ENCODE peak calls at places on chromosomes 6 and 20, in seven cellular contexts. One of them, this sample, is unnamed. For H3K4me1, the result is how much of the 10 kb centered on the place peaks cover.

GRCh38 chr6:41371461-41371991 is 36.1 kb downstream of the NCR2 start:
- DNase-seq in K562: no peak
- DNase-seq in uterus: no peak
- DNase-seq in right lobe of liver: no peak
- DNase-seq in body of pancreas: peak
- DNase-seq in esophagus muscularis mucosa: peak
- DNase-seq in transverse colon: peak
- DNase-seq in this sample: peak

GRCh38 chr6:18242062-18242851 is 22.1 kb downstream of the DEK start:
- DNase-seq in esophagus muscularis mucosa: no peak
- DNase-seq in transverse colon: no peak
- DNase-seq in body of pancreas: no peak
- DNase-seq in right lobe of liver: no peak
- DNase-seq in K562: no peak
- DNase-seq in uterus: peak
- DNase-seq in this sample: no peak

GRCh38 chr6:17820055-17820454 is 113.3 kb upstream of the NUP153 start:
- DNase-seq in transverse colon: no peak
- DNase-seq in uterus: no peak
- DNase-seq in right lobe of liver: no peak
- DNase-seq in esophagus muscularis mucosa: no peak
- DNase-seq in K562: peak
- DNase-seq in body of pancreas: no peak
- DNase-seq in this sample: no peak

GRCh38 chr6:39937686-39938333 is 3.5 kb upstream of the MOCS1 start:
- DNase-seq in body of pancreas: no peak
- DNase-seq in right lobe of liver: no peak
- DNase-seq in K562: no peak
- DNase-seq in esophagus muscularis mucosa: no peak
- DNase-seq in uterus: no peak
- DNase-seq in transverse colon: no peak
- DNase-seq in this sample: no peak

GRCh38 chr20:47150403-47151152 is 205.9 kb downstream of the ZMYND8 start:
- DNase-seq in esophagus muscularis mucosa: no peak
- DNase-seq in transverse colon: peak
- DNase-seq in K562: peak
- DNase-seq in right lobe of liver: peak
- DNase-seq in body of pancreas: peak
- DNase-seq in uterus: peak
- DNase-seq in this sample: no peak

GRCh38 chr20:14948416-14948815 is 611.0 kb upstream of the FLRT3 start:
- DNase-seq in uterus: no peak
- DNase-seq in right lobe of liver: no peak
- DNase-seq in transverse colon: no peak
- DNase-seq in esophagus muscularis mucosa: no peak
- DNase-seq in body of pancreas: no peak
- DNase-seq in K562: no peak
- DNase-seq in this sample: no peak

GRCh38 chr6:19852090-19852457 is 14.9 kb downstream of the ID4 start:
- DNase-seq in body of pancreas: no peak
- DNase-seq in right lobe of liver: no peak
- DNase-seq in uterus: no peak
- DNase-seq in esophagus muscularis mucosa: no peak
- DNase-seq in transverse colon: no peak
- DNase-seq in K562: no peak
- DNase-seq in this sample: no peak

GRCh38 chr6:160972111-160972510 is 19.5 kb upstream of the MAP3K4 start:
- DNase-seq in K562: no peak
- DNase-seq in transverse colon: no peak
- DNase-seq in esophagus muscularis mucosa: no peak
- DNase-seq in right lobe of liver: no peak
- DNase-seq in body of pancreas: no peak
- DNase-seq in uterus: no peak
- DNase-seq in this sample: no peak

GRCh38 chr20:31704225-31705119 is 18.2 kb downstream of the BCL2L1 start:
- DNase-seq in esophagus muscularis mucosa: no peak
- DNase-seq in K562: no peak
- DNase-seq in body of pancreas: peak
- DNase-seq in uterus: peak
- DNase-seq in right lobe of liver: peak
- DNase-seq in transverse colon: peak
- DNase-seq in this sample: no peak

GRCh38 chr20:41232971-41233926 is 84.3 kb downstream of the ZHX3 start:
- DNase-seq in K562: no peak
- DNase-seq in uterus: no peak
- DNase-seq in body of pancreas: no peak
- DNase-seq in transverse colon: no peak
- DNase-seq in esophagus muscularis mucosa: no peak
- DNase-seq in right lobe of liver: peak
- DNase-seq in this sample: no peak

GRCh38 chr20:63619086-63619485 is 7.8 kb downstream of the GMEB2 start:
- DNase-seq in right lobe of liver: no peak
- DNase-seq in body of pancreas: no peak
- DNase-seq in esophagus muscularis mucosa: no peak
- DNase-seq in transverse colon: no peak
- DNase-seq in uterus: no peak
- DNase-seq in K562: no peak
- DNase-seq in this sample: no peak

GRCh38 chr20:45745015-45745414 is 22.9 kb downstream of the SPINT4 start:
- DNase-seq in K562: no peak
- DNase-seq in right lobe of liver: no peak
- DNase-seq in transverse colon: no peak
- DNase-seq in uterus: no peak
- DNase-seq in esophagus muscularis mucosa: no peak
- DNase-seq in body of pancreas: no peak
- DNase-seq in this sample: no peak

GRCh38 chr6:12296255-12296573 is 6.1 kb downstream of the EDN1 start:
- DNase-seq in transverse colon: peak
- DNase-seq in uterus: no peak
- DNase-seq in body of pancreas: no peak
- DNase-seq in right lobe of liver: no peak
- DNase-seq in esophagus muscularis mucosa: no peak
- DNase-seq in K562: no peak
- DNase-seq in this sample: no peak
- H3K4me1 ChIP-seq in transverse colon: under half
- H3K4me1 ChIP-seq in uterus: under half
- H3K4me1 ChIP-seq in body of pancreas: under half
- H3K4me1 ChIP-seq in right lobe of liver: under half
- H3K4me1 ChIP-seq in esophagus muscularis mucosa: under half
- H3K4me1 ChIP-seq in K562: under half
- H3K4me1 ChIP-seq in this sample: under half

GRCh38 chr6:35663001-35663400 is 25.7 kb downstream of the FKBP5 start:
- DNase-seq in uterus: no peak
- DNase-seq in transverse colon: no peak
- DNase-seq in esophagus muscularis mucosa: no peak
- DNase-seq in K562: no peak
- DNase-seq in body of pancreas: peak
- DNase-seq in right lobe of liver: no peak
- DNase-seq in this sample: no peak
- H3K27ac ChIP-seq in uterus: no peak
- H3K27ac ChIP-seq in transverse colon: no peak
- H3K27ac ChIP-seq in esophagus muscularis mucosa: peak
- H3K27ac ChIP-seq in K562: no peak
- H3K27ac ChIP-seq in body of pancreas: peak
- H3K27ac ChIP-seq in right lobe of liver: peak
- H3K27ac ChIP-seq in this sample: no peak

GRCh38 chr6:10429638-10430427 is 15.0 kb upstream of the TFAP2A start:
- DNase-seq in body of pancreas: peak
- DNase-seq in transverse colon: no peak
- DNase-seq in K562: peak
- DNase-seq in right lobe of liver: no peak
- DNase-seq in uterus: no peak
- DNase-seq in esophagus muscularis mucosa: peak
- DNase-seq in this sample: no peak
- TF ChIP-seq POLR2A in body of pancreas: no peak
- TF ChIP-seq POLR2A in transverse colon: no peak
- TF ChIP-seq POLR2A in K562: no peak
- TF ChIP-seq POLR2A in right lobe of liver: no peak
- TF ChIP-seq POLR2A in uterus: no peak
- TF ChIP-seq POLR2A in esophagus muscularis mucosa: no peak
- TF ChIP-seq POLR2A in this sample: no peak

GRCh38 chr6:166949533-166950442 is 6.6 kb downstream of the RNASET2 start:
- DNase-seq in transverse colon: peak
- DNase-seq in body of pancreas: no peak
- DNase-seq in right lobe of liver: no peak
- DNase-seq in K562: no peak
- DNase-seq in esophagus muscularis mucosa: no peak
- DNase-seq in uterus: no peak
- DNase-seq in this sample: no peak
- H3K4me1 ChIP-seq in transverse colon: under half
- H3K4me1 ChIP-seq in body of pancreas: under half
- H3K4me1 ChIP-seq in right lobe of liver: under half
- H3K4me1 ChIP-seq in K562: under half
- H3K4me1 ChIP-seq in esophagus muscularis mucosa: under half
- H3K4me1 ChIP-seq in uterus: under half
- H3K4me1 ChIP-seq in this sample: under half

DNA sequence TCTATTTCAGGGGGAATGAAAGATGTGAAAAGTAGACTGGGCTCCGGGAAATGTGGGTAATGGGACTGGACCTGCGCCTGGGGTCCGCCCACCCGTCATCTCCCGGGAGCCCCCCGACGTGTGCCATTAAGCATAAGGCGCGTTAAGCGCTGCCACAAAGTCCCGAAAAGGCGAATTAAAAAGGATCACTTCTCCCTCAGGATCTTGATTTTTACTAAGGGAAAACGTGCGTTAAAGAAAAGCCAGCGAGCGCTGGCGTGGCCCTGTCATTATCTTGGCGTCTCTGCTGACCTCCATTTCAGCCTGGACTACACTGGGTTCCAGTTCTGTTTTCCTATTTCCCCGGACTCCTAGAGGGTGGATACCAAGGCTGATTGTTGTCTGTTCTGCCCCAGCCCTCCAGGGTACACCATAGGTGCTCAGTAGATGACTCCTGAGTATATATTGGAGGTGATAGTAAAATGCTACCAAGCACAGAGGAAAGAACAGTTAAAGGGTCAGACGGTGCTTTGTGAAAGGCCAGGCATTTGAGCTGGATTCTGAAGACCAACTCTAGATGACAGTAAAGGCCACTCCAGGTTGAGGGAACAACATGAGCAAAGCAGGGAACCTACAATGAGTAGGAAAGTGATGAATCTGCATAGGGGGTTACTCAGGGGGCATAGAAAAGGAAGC is 89.2 kb upstream of the ARID1B start:
- DNase-seq in right lobe of liver: peak
- DNase-seq in uterus: no peak
- DNase-seq in transverse colon: peak
- DNase-seq in esophagus muscularis mucosa: no peak
- DNase-seq in K562: peak
- DNase-seq in body of pancreas: peak
- DNase-seq in this sample: no peak
- H3K27ac ChIP-seq in right lobe of liver: peak
- H3K27ac ChIP-seq in uterus: peak
- H3K27ac ChIP-seq in transverse colon: peak
- H3K27ac ChIP-seq in esophagus muscularis mucosa: peak
- H3K27ac ChIP-seq in K562: peak
- H3K27ac ChIP-seq in body of pancreas: peak
- H3K27ac ChIP-seq in this sample: peak

GRCh38 chr20:51551186-51551585 is 8.7 kb upstream of the NFATC2 start:
- DNase-seq in K562: no peak
- DNase-seq in esophagus muscularis mucosa: no peak
- DNase-seq in uterus: no peak
- DNase-seq in transverse colon: no peak
- DNase-seq in right lobe of liver: no peak
- DNase-seq in body of pancreas: no peak
- DNase-seq in this sample: no peak

GRCh38 chr20:51547951-51548350 is 5.4 kb upstream of the NFATC2 start:
- DNase-seq in right lobe of liver: no peak
- DNase-seq in esophagus muscularis mucosa: no peak
- DNase-seq in transverse colon: no peak
- DNase-seq in body of pancreas: no peak
- DNase-seq in uterus: no peak
- DNase-seq in K562: no peak
- DNase-seq in this sample: no peak

GRCh38 chr20:51553897-51554504 is 11.5 kb upstream of the NFATC2 start:
- DNase-seq in esophagus muscularis mucosa: no peak
- DNase-seq in right lobe of liver: no peak
- DNase-seq in body of pancreas: no peak
- DNase-seq in K562: no peak
- DNase-seq in transverse colon: no peak
- DNase-seq in uterus: no peak
- DNase-seq in this sample: no peak

GRCh38 chr20:51545515-51545914 is 3.0 kb upstream of the NFATC2 start:
- DNase-seq in uterus: no peak
- DNase-seq in transverse colon: no peak
- DNase-seq in K562: no peak
- DNase-seq in right lobe of liver: no peak
- DNase-seq in body of pancreas: no peak
- DNase-seq in esophagus muscularis mucosa: no peak
- DNase-seq in this sample: no peak

DNA sequence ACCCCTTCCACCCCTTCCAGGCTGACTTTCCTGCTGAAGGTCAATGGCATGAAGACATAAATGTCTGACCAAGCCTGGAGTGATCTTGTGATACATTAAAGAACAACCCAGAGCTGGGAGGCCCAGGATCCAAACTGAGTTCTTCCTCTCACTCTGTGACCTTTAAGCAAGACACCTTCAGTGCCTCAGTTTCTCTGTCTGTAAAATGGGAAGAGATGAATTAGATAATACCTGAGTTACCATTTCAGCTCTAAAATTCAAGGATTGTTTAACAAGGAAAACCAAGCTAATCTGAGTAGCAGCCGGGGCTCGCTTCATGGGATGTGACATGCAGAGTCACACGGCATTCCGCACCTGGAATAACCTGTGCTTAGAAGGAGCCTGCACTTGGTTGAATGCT is 7.0 kb upstream of the NFATC2 start:
- DNase-seq in right lobe of liver: no peak
- DNase-seq in K562: no peak
- DNase-seq in body of pancreas: no peak
- DNase-seq in transverse colon: no peak
- DNase-seq in uterus: no peak
- DNase-seq in esophagus muscularis mucosa: no peak
- DNase-seq in this sample: no peak
- TF ChIP-seq POLR2A in right lobe of liver: no peak
- TF ChIP-seq POLR2A in K562: no peak
- TF ChIP-seq POLR2A in body of pancreas: no peak
- TF ChIP-seq POLR2A in transverse colon: no peak
- TF ChIP-seq POLR2A in uterus: no peak
- TF ChIP-seq POLR2A in esophagus muscularis mucosa: no peak
- TF ChIP-seq POLR2A in this sample: no peak

DNA sequence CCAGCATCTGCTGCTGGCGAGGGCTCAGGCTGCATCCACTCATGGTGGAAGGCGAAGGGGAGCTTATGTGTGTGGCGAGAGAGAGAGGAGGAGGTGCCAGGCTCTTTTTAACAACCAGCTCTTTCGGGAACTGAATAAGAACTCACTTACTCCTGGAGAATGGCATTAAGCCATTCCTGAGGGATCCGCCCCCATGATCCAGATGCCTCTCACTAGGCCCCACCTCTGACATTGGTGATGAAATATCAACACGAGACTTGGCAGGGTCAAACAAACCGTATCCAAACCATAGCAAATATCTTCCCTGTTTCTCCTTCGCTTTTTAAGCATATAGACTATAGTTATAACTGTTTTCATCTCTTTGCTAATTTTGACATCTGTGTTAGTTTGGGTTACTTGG is 24.6 kb downstream of the CHMP4B start:
- DNase-seq in right lobe of liver: peak
- DNase-seq in body of pancreas: peak
- DNase-seq in uterus: peak
- DNase-seq in K562: no peak
- DNase-seq in esophagus muscularis mucosa: no peak
- DNase-seq in transverse colon: peak
- DNase-seq in this sample: no peak
- H3K4me1 ChIP-seq in right lobe of liver: under half
- H3K4me1 ChIP-seq in body of pancreas: half or more
- H3K4me1 ChIP-seq in uterus: under half
- H3K4me1 ChIP-seq in K562: under half
- H3K4me1 ChIP-seq in esophagus muscularis mucosa: half or more
- H3K4me1 ChIP-seq in transverse colon: half or more
- H3K4me1 ChIP-seq in this sample: under half

This sample was measured in ovary.